ENCODE peak calls at places on chromosomes 3 and 15, in four cellular contexts. H is retina, B is NCI-H2081, P is psoas muscle. U is an unnamed sample.

GRCh38 chr3:39147711-39148115 is 5.7 kb downstream of the CSRNP1 start:
- DNase-seq in H (peak; percentile 34), B (no peak), P (no peak), U (no peak)

GRCh38 chr15:58336161-58336560 is 95.6 kb upstream of the LIPC start:
- DNase-seq in P (no peak), H (no peak), B (no peak), U (no peak)

GRCh38 chr3:178405456-178405970 is 130.7 kb upstream of the KCNMB2 start:
- DNase-seq in B (peak; percentile 45), H (no peak), P (no peak), U (peak; percentile 23)

GRCh38 chr15:27535445-27536129 is 563.5 kb downstream of the OCA2 start:
- DNase-seq in B (no peak), H (no peak), P (no peak), U (no peak)

GRCh38 chr15:56492786-56493555 is 28.0 kb upstream of the MNS1 start:
- DNase-seq in H (no peak), B (no peak), P (no peak), U (no peak)

GRCh38 chr3:121786485-121786884 is 36.9 kb upstream of the GOLGB1 start:
- DNase-seq in B (no peak), H (no peak), P (no peak), U (no peak)

GRCh38 chr3:53808496-53808895 is 37.7 kb downstream of the CHDH start:
- DNase-seq in B (no peak), H (no peak), P (no peak), U (no peak)

GRCh38 chr15:43930556-43930955 is 103.8 kb downstream of the WDR76 start:
- DNase-seq in P (no peak), B (no peak), H (peak; percentile 14), U (no peak)